ENCODE peak calls at places on chromosomes 1 and 21, in nine cellular contexts. One of them, this sample, is unnamed.

GRCh38 chr1:152182431-152182830 is 23.4 kb upstream of the RPTN start:
- DNase-seq in tibial nerve: no peak
- DNase-seq in IMR-90: no peak
- DNase-seq in prostate gland: no peak
- DNase-seq in HCT116: no peak
- DNase-seq in adrenal gland: no peak
- DNase-seq in stomach: no peak
- DNase-seq in ovary: no peak
- DNase-seq in breast epithelium: no peak
- DNase-seq in this sample: no peak

GRCh38 chr1:205028954-205029353 is 14.1 kb upstream of the CNTN2 start:
- DNase-seq in breast epithelium: no peak
- DNase-seq in HCT116: no peak
- DNase-seq in ovary: no peak
- DNase-seq in IMR-90: no peak
- DNase-seq in stomach: no peak
- DNase-seq in adrenal gland: no peak
- DNase-seq in prostate gland: no peak
- DNase-seq in tibial nerve: no peak
- DNase-seq in this sample: no peak

GRCh38 chr1:215475719-215476525 is 91.2 kb upstream of the KCTD3 start:
- DNase-seq in HCT116: no peak
- DNase-seq in prostate gland: no peak
- DNase-seq in IMR-90: peak; percentile 73
- DNase-seq in ovary: no peak
- DNase-seq in adrenal gland: no peak
- DNase-seq in tibial nerve: no peak
- DNase-seq in stomach: no peak
- DNase-seq in breast epithelium: no peak
- DNase-seq in this sample: no peak

GRCh38 chr21:40546657-40547056 is 300.3 kb downstream of the DSCAM start:
- DNase-seq in ovary: no peak
- DNase-seq in stomach: no peak
- DNase-seq in breast epithelium: no peak
- DNase-seq in adrenal gland: no peak
- DNase-seq in tibial nerve: no peak
- DNase-seq in prostate gland: no peak
- DNase-seq in HCT116: no peak
- DNase-seq in IMR-90: no peak
- DNase-seq in this sample: no peak

GRCh38 chr1:31064685-31065309 is 720 bp downstream of the PUM1 start:
- DNase-seq in prostate gland: no peak
- DNase-seq in IMR-90: peak; percentile 17
- DNase-seq in breast epithelium: no peak
- DNase-seq in adrenal gland: peak; percentile 41
- DNase-seq in HCT116: no peak
- DNase-seq in stomach: no peak
- DNase-seq in tibial nerve: no peak
- DNase-seq in ovary: no peak
- DNase-seq in this sample: no peak

GRCh38 chr1:52296345-52296744 is 69.7 kb downstream of the CC2D1B start:
- DNase-seq in adrenal gland: peak; percentile 26
- DNase-seq in prostate gland: no peak
- DNase-seq in ovary: no peak
- DNase-seq in HCT116: peak; percentile 31
- DNase-seq in tibial nerve: no peak
- DNase-seq in stomach: no peak
- DNase-seq in breast epithelium: no peak
- DNase-seq in IMR-90: peak; percentile 68
- DNase-seq in this sample: no peak

GRCh38 chr1:246608616-246609376 is 42.5 kb downstream of the CNST start:
- DNase-seq in IMR-90: peak; percentile 97
- DNase-seq in tibial nerve: peak; percentile 30
- DNase-seq in breast epithelium: peak; percentile 86
- DNase-seq in ovary: peak; percentile 51
- DNase-seq in HCT116: peak; percentile 56
- DNase-seq in stomach: peak; percentile 93
- DNase-seq in prostate gland: peak; percentile 93
- DNase-seq in adrenal gland: peak; percentile 51
- DNase-seq in this sample: peak; percentile 92

GRCh38 chr1:160022330-160023310 is 9.2 kb downstream of the PIGM start:
- DNase-seq in stomach: no peak
- DNase-seq in breast epithelium: no peak
- DNase-seq in tibial nerve: no peak
- DNase-seq in ovary: no peak
- DNase-seq in IMR-90: no peak
- DNase-seq in prostate gland: no peak
- DNase-seq in HCT116: no peak
- DNase-seq in adrenal gland: no peak
- DNase-seq in this sample: no peak

GRCh38 chr1:19079983-19080472 is 123.6 kb upstream of the IFFO2 start:
- DNase-seq in adrenal gland: no peak
- DNase-seq in stomach: peak; percentile 65
- DNase-seq in prostate gland: peak; percentile 87
- DNase-seq in HCT116: no peak
- DNase-seq in breast epithelium: no peak
- DNase-seq in tibial nerve: no peak
- DNase-seq in ovary: no peak
- DNase-seq in IMR-90: peak; percentile 10
- DNase-seq in this sample: no peak
- TF ChIP-seq POLR2A in adrenal gland: no peak
- TF ChIP-seq POLR2A in stomach: no peak
- TF ChIP-seq POLR2A in prostate gland: peak; percentile 15
- TF ChIP-seq POLR2A in HCT116: no peak
- TF ChIP-seq POLR2A in breast epithelium: no peak
- TF ChIP-seq POLR2A in tibial nerve: no peak
- TF ChIP-seq POLR2A in ovary: no peak
- TF ChIP-seq POLR2A in IMR-90: no peak
- TF ChIP-seq POLR2A in this sample: no peak

DNA sequence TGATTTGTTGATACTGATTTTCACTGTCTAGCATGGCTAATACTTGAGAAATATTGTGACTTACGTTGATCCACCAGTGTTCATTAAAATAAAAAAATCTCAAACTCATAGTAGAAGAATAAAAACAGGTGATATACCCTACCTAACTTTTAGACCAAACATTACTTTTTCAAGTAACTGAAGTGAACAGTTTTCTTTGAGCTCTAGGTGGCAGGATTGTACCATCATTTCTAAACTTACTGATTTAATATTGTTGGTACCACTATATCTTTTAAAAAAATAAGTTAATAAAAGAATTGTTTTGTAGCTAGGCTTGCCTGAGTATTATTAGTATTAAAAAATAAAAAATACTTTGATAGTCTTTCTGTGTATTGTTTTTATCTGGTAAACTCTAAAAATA is 21.5 kb downstream of the CDC73 start:
- DNase-seq in stomach: no peak
- DNase-seq in tibial nerve: no peak
- DNase-seq in IMR-90: peak; percentile 41
- DNase-seq in HCT116: no peak
- DNase-seq in ovary: no peak
- DNase-seq in adrenal gland: no peak
- DNase-seq in breast epithelium: no peak
- DNase-seq in prostate gland: no peak
- DNase-seq in this sample: no peak
- TF ChIP-seq CTCF in stomach: no peak
- TF ChIP-seq CTCF in tibial nerve: no peak
- TF ChIP-seq CTCF in IMR-90: peak; percentile 47
- TF ChIP-seq CTCF in HCT116: peak; percentile 46
- TF ChIP-seq CTCF in ovary: no peak
- TF ChIP-seq CTCF in adrenal gland: peak; percentile 43
- TF ChIP-seq CTCF in breast epithelium: no peak
- TF ChIP-seq CTCF in prostate gland: no peak
- TF ChIP-seq CTCF in this sample: no peak

DNA sequence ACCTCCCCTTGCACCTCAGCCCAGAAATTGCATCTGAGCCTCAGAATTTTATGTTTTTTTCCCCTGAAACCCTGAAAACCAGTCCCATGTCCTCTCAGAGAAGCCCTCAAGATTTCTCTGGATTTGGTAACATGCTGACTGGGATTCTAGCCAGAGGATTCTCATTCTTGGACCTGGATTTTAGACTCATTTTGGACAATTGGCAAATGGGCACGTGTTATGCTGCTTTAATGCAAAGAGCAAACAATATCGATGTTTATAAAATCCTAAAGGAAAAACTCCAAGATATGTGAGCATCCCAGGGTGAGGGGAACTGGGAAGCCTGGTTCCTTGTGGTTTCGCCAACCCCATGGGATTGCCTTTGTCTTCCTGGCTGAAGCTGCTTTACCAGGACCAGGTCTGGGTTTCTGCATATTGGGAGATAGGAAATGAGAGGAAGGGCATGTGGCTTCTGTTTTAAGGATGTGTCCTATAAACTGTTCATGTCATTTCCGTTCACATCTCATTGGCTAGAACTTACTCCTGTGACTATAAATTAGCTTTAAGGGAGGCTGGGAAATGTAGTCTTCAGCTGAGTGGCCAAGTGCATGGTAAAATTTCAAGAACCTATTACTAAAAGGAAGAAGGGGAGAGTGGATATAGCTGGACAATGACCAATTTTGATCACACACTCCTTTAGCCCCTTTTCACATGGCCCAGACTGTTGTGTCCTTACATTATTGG is 27.2 kb upstream of the BCL10 start:
- DNase-seq in tibial nerve: no peak
- DNase-seq in breast epithelium: no peak
- DNase-seq in ovary: no peak
- DNase-seq in prostate gland: no peak
- DNase-seq in stomach: no peak
- DNase-seq in IMR-90: no peak
- DNase-seq in adrenal gland: no peak
- DNase-seq in HCT116: no peak
- DNase-seq in this sample: no peak
- H3K4me3 ChIP-seq in tibial nerve: no peak overlapping the region
- H3K4me3 ChIP-seq in breast epithelium: no peak overlapping the region
- H3K4me3 ChIP-seq in ovary: no peak overlapping the region
- H3K4me3 ChIP-seq in prostate gland: no peak overlapping the region
- H3K4me3 ChIP-seq in stomach: no peak overlapping the region
- H3K4me3 ChIP-seq in IMR-90: no peak overlapping the region
- H3K4me3 ChIP-seq in adrenal gland: no peak overlapping the region
- H3K4me3 ChIP-seq in HCT116: no peak overlapping the region
- H3K4me3 ChIP-seq in this sample: no peak overlapping the region

GRCh38 chr1:27161594-27161993 is 6.7 kb upstream of the SLC9A1 start:
- DNase-seq in IMR-90: no peak
- DNase-seq in tibial nerve: no peak
- DNase-seq in prostate gland: no peak
- DNase-seq in ovary: no peak
- DNase-seq in adrenal gland: no peak
- DNase-seq in HCT116: no peak
- DNase-seq in breast epithelium: no peak
- DNase-seq in stomach: no peak
- DNase-seq in this sample: no peak
- TF ChIP-seq POLR2A in IMR-90: no peak
- TF ChIP-seq POLR2A in tibial nerve: no peak
- TF ChIP-seq POLR2A in prostate gland: no peak
- TF ChIP-seq POLR2A in ovary: no peak
- TF ChIP-seq POLR2A in adrenal gland: no peak
- TF ChIP-seq POLR2A in HCT116: no peak
- TF ChIP-seq POLR2A in breast epithelium: no peak
- TF ChIP-seq POLR2A in stomach: no peak
- TF ChIP-seq POLR2A in this sample: no peak

GRCh38 chr1:4768553-4768952 is 114.1 kb downstream of the AJAP1 start:
- DNase-seq in ovary: no peak
- DNase-seq in IMR-90: no peak
- DNase-seq in stomach: no peak
- DNase-seq in HCT116: no peak
- DNase-seq in prostate gland: no peak
- DNase-seq in adrenal gland: no peak
- DNase-seq in tibial nerve: no peak
- DNase-seq in breast epithelium: no peak
- DNase-seq in this sample: no peak
- TF ChIP-seq CTCF in ovary: no peak
- TF ChIP-seq CTCF in IMR-90: no peak
- TF ChIP-seq CTCF in stomach: no peak
- TF ChIP-seq CTCF in HCT116: no peak
- TF ChIP-seq CTCF in prostate gland: no peak
- TF ChIP-seq CTCF in adrenal gland: no peak
- TF ChIP-seq CTCF in tibial nerve: no peak
- TF ChIP-seq CTCF in breast epithelium: no peak
- TF ChIP-seq CTCF in this sample: no peak

GRCh38 chr1:17008208-17008855 is 3.4 kb downstream of the ATP13A2 start:
- DNase-seq in stomach: no peak
- DNase-seq in breast epithelium: no peak
- DNase-seq in HCT116: no peak
- DNase-seq in prostate gland: no peak
- DNase-seq in adrenal gland: no peak
- DNase-seq in IMR-90: no peak
- DNase-seq in ovary: no peak
- DNase-seq in tibial nerve: no peak
- DNase-seq in this sample: no peak
- H3K4me3 ChIP-seq in stomach: no peak overlapping the region
- H3K4me3 ChIP-seq in breast epithelium: no peak overlapping the region
- H3K4me3 ChIP-seq in HCT116: no peak overlapping the region
- H3K4me3 ChIP-seq in prostate gland: no peak overlapping the region
- H3K4me3 ChIP-seq in adrenal gland: no peak overlapping the region
- H3K4me3 ChIP-seq in IMR-90: no peak overlapping the region
- H3K4me3 ChIP-seq in ovary: no peak overlapping the region
- H3K4me3 ChIP-seq in tibial nerve: no peak overlapping the region
- H3K4me3 ChIP-seq in this sample: no peak overlapping the region

DNA sequence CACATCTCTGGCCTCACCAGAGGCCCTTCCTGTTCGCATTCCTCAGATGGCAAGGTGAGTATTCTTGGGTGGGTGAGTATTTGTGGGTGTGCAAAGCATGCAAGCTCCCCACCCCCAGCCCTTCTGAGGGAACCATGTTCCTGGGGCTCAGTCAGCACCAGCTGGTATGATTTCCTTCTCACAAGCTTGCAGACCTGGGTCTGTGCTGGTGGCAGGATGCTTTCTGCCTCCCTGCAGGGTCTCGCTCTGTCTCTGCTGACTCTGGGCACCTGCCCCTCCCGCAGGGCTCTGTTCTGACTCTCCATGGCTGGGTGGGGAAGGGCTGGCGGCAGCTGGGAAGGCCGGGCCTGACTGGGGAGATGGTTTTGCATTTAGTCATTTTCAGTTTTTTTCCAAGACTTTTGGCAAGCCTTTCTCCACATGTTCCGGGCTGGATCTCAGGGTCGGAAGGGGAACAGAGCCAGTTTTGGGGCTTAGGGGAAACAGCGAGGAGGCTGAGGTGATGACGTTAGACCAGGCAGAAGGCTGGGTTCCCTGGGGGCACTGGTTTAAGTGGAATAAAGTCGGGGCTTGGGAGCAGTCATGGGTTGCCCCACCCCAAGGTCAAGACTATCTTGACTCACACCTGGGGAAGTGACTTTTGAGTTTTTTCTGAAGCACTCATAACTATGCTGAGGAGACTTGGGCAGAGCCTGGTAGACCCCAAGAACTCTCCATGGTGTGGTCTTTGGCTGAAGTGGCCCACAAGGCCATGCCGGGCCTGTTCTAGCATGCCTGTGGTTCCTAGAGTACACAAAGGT is 6.2 kb downstream of the RASSF5 start:
- DNase-seq in HCT116: no peak
- DNase-seq in IMR-90: peak; percentile 87
- DNase-seq in ovary: peak; percentile 84
- DNase-seq in stomach: no peak
- DNase-seq in adrenal gland: peak; percentile 76
- DNase-seq in tibial nerve: peak; percentile 72
- DNase-seq in prostate gland: peak; percentile 64
- DNase-seq in breast epithelium: no peak
- DNase-seq in this sample: peak; percentile 61
- TF ChIP-seq POLR2A in HCT116: no peak
- TF ChIP-seq POLR2A in IMR-90: no peak
- TF ChIP-seq POLR2A in ovary: no peak
- TF ChIP-seq POLR2A in stomach: no peak
- TF ChIP-seq POLR2A in adrenal gland: no peak
- TF ChIP-seq POLR2A in tibial nerve: no peak
- TF ChIP-seq POLR2A in prostate gland: no peak
- TF ChIP-seq POLR2A in breast epithelium: no peak
- TF ChIP-seq POLR2A in this sample: no peak

GRCh38 chr1:164369698-164370365 is 189.2 kb upstream of the PBX1 start:
- DNase-seq in adrenal gland: no peak
- DNase-seq in prostate gland: no peak
- DNase-seq in breast epithelium: no peak
- DNase-seq in stomach: no peak
- DNase-seq in HCT116: no peak
- DNase-seq in tibial nerve: no peak
- DNase-seq in IMR-90: no peak
- DNase-seq in ovary: no peak
- DNase-seq in this sample: no peak
- TF ChIP-seq CTCF in adrenal gland: no peak
- TF ChIP-seq CTCF in prostate gland: no peak
- TF ChIP-seq CTCF in breast epithelium: no peak
- TF ChIP-seq CTCF in stomach: no peak
- TF ChIP-seq CTCF in HCT116: no peak
- TF ChIP-seq CTCF in tibial nerve: no peak
- TF ChIP-seq CTCF in IMR-90: no peak
- TF ChIP-seq CTCF in ovary: no peak
- TF ChIP-seq CTCF in this sample: no peak